ENCODE peak calls at places on chromosome 18, in seven cellular contexts. E, B, N, C, O, X and Z are unnamed samples.
A peak's percentile ranks its signal among the peaks of the same experiment; 100 is the strongest.

GRCh38 chr18:48832961-48833700 is 117.6 kb downstream of the SMAD7 start:
- DNase-seq in C (no peak), X (no peak), N (peak; percentile 33), E (peak; percentile 83), O (no peak), B (peak; percentile 56), Z (peak; percentile 94)

GRCh38 chr18:7157760-7158159 is 40.2 kb upstream of the LAMA1 start:
- DNase-seq in C (no peak), N (no peak), X (no peak), B (no peak), O (no peak), E (no peak), Z (no peak)

GRCh38 chr18:41721103-41721502 is 233.9 kb upstream of the PIK3C3 start:
- DNase-seq in X (no peak), O (no peak), N (no peak), C (no peak), B (no peak), E (no peak), Z (no peak)

GRCh38 chr18:79818036-79818435 is 20.3 kb downstream of the KCNG2 start:
- DNase-seq in E (no peak), B (no peak), N (no peak), O (no peak), C (no peak), X (no peak), Z (no peak)

GRCh38 chr18:28526196-28526595 is 349.3 kb upstream of the CDH2 start:
- DNase-seq in O (no peak), B (no peak), E (no peak), N (no peak), C (no peak), X (no peak), Z (no peak)

GRCh38 chr18:43931439-43931838 is 654.1 kb upstream of the SYT4 start:
- DNase-seq in O (no peak), B (no peak), E (no peak), C (no peak), N (no peak), X (no peak), Z (no peak)

GRCh38 chr18:27954226-27954625 is 222.7 kb downstream of the CDH2 start:
- DNase-seq in B (no peak), X (no peak), E (peak; percentile 26), C (no peak), N (no peak), O (no peak), Z (no peak)

GRCh38 chr18:69747388-69747787 is 200.3 kb downstream of the CD226 start:
- DNase-seq in O (no peak), B (no peak), N (no peak), C (no peak), E (no peak), X (no peak), Z (no peak)

GRCh38 chr18:65869527-65869926 is 118.7 kb downstream of the CDH7 start:
- DNase-seq in B (no peak), C (no peak), X (no peak), E (no peak), N (no peak), O (no peak), Z (no peak)

GRCh38 chr18:24078391-24078790 is 60.5 kb upstream of the CABYR start:
- DNase-seq in X (no peak), E (no peak), O (no peak), N (no peak), C (no peak), B (no peak), Z (no peak)

GRCh38 chr18:9763876-9764605 is 55.9 kb downstream of the RAB31 start:
- DNase-seq in C (no peak), O (no peak), B (no peak), N (no peak), E (no peak), X (no peak), Z (no peak)